ENCODE peak calls at places on chromosomes 2 and 18, in ten cellular contexts. N is stimulated activated CD4-positive, alpha-beta T cell treated with anti-CD3 and anti-CD28 coated beads, Interleukin-4, amount 100 ng/mL, for 24 hours; O is CD8-positive, alpha-beta memory T cell; U is GM23338; A is pancreas; T is stimulated activated naive B cell treated with anti-CD40 and anti-IgM and Interleukin-4, amounts not matched to agents 10 μg/mL and 1 μg/mL and 100 μg/mL, for 72 hours; W is stomach; X is posterior cingulate gyrus; D is memory B cell; Z is fibroblast of lung. L is an unnamed sample.

GRCh38 chr2:234625626-234626253 is 128.9 kb upstream of the ARL4C start:
- DNase-seq in N (no peak), O (no peak), U (no peak), A (no peak), T (no peak), W (no peak), X (no peak), D (no peak), Z (no peak), L (no peak)

GRCh38 chr2:174339971-174340399 is 5.2 kb downstream of the SP9 start:
- DNase-seq in N (no peak), O (no peak), U (peak; percentile 53), A (no peak), T (no peak), W (no peak), X (no peak), D (peak; percentile 16), Z (no peak), L (no peak)

GRCh38 chr2:120777170-120777751 is 41.6 kb downstream of the GLI2 start:
- DNase-seq in N (no peak), O (no peak), U (no peak), A (peak; percentile 48), T (no peak), W (no peak), X (no peak), D (no peak), Z (no peak), L (no peak)

GRCh38 chr2:161077367-161078210 is 82.6 kb upstream of the TANK start:
- DNase-seq in N (peak; percentile 75), O (peak; percentile 63), U (no peak), A (no peak), T (peak; percentile 75), W (no peak), X (no peak), D (peak; percentile 10), Z (peak; percentile 65), L (no peak)

GRCh38 chr18:46222710-46223360 is 118.7 kb downstream of the HAUS1 start:
- DNase-seq in N (no peak), O (no peak), U (no peak), A (no peak), T (no peak), W (no peak), X (no peak), D (no peak), Z (no peak), L (no peak)

GRCh38 chr2:43402002-43402401 is 175.6 kb upstream of the ZFP36L2 start:
- DNase-seq in N (peak; percentile 49), O (no peak), U (no peak), A (no peak), T (peak; percentile 36), W (no peak), X (no peak), D (peak; percentile 36), Z (no peak), L (no peak)

GRCh38 chr2:237602409-237602808 is 11.9 kb upstream of the RAB17 start:
- DNase-seq in N (no peak), O (no peak), U (no peak), A (no peak), T (no peak), W (no peak), X (no peak), D (no peak), Z (no peak), L (no peak)

GRCh38 chr18:45517181-45517741 is 98.0 kb upstream of the SLC14A2 start:
- DNase-seq in N (no peak), O (no peak), U (no peak), A (no peak), T (no peak), W (no peak), X (no peak), D (no peak), Z (peak; percentile 79), L (no peak)

GRCh38 chr18:47163241-47163640 is 12.9 kb downstream of the IER3IP1 start:
- DNase-seq in N (peak; percentile 10), O (no peak), U (no peak), A (no peak), T (no peak), W (no peak), X (no peak), D (no peak), Z (peak; percentile 73), L (no peak)

GRCh38 chr2:232525796-232526195 is at the start of gene CHRND:
- DNase-seq in N (no peak), O (no peak), U (no peak), A (peak; percentile 75), T (no peak), W (no peak), X (no peak), D (no peak), Z (no peak), L (no peak)

GRCh38 chr2:219094171-219094570 is 33.5 kb upstream of the IHH start:
- DNase-seq in N (no peak), O (no peak), U (no peak), A (no peak), T (no peak), W (no peak), X (no peak), D (no peak), Z (no peak), L (no peak)

GRCh38 chr2:127225186-127225960 is 5.3 kb upstream of the CYP27C1 start:
- DNase-seq in N (no peak), O (no peak), U (no peak), A (no peak), T (no peak), W (no peak), X (no peak), D (no peak), Z (peak; percentile 91), L (no peak)

GRCh38 chr2:71609958-71610357 is 156.6 kb downstream of the DYSF start:
- DNase-seq in N (no peak), O (no peak), U (no peak), A (no peak), T (no peak), W (no peak), X (peak; percentile 5), D (no peak), Z (peak; percentile 32), L (no peak)

GRCh38 chr2:175445276-175445675 is 263.8 kb upstream of the ATP5MC3 start:
- DNase-seq in N (no peak), O (no peak), U (no peak), A (no peak), T (no peak), W (no peak), X (no peak), D (no peak), Z (no peak), L (no peak)

GRCh38 chr2:19359456-19359855 is 1.0 kb upstream of the OSR1 start:
- DNase-seq in N (no peak), O (no peak), U (no peak), A (no peak), T (no peak), W (no peak), X (no peak), D (no peak), Z (no peak), L (no peak)

GRCh38 chr2:135701442-135701841 is 40.2 kb upstream of the UBXN4 start:
- DNase-seq in N (no peak), O (no peak), U (no peak), A (no peak), T (no peak), W (no peak), X (no peak), D (no peak), Z (peak; percentile 45), L (no peak)

GRCh38 chr2:232926448-232927040 is 56.5 kb downstream of the SNORC start:
- DNase-seq in N (no peak), O (no peak), U (peak; percentile 31), A (no peak), T (no peak), W (no peak), X (no peak), D (no peak), Z (no peak), L (no peak)

GRCh38 chr2:50782543-50782942 is 249.4 kb downstream of the NRXN1 start:
- DNase-seq in N (no peak), O (no peak), U (no peak), A (no peak), T (no peak), W (no peak), X (no peak), D (no peak), Z (peak; percentile 80), L (no peak)

GRCh38 chr2:7016120-7016519 is 98.9 kb downstream of the RNF144A start:
- DNase-seq in N (no peak), O (no peak), U (no peak), A (no peak), T (no peak), W (no peak), X (no peak), D (no peak), Z (no peak), L (no peak)

GRCh38 chr2:47429795-47430194 is 26.8 kb downstream of the MSH2 start:
- DNase-seq in N (no peak), O (no peak), U (no peak), A (no peak), T (no peak), W (no peak), X (no peak), D (no peak), Z (peak; percentile 51), L (no peak)

GRCh38 chr18:41756141-41756540 is 198.9 kb upstream of the PIK3C3 start:
- DNase-seq in N (no peak), O (no peak), U (peak; percentile 21), A (no peak), T (no peak), W (no peak), X (no peak), D (no peak), Z (peak; percentile 1), L (no peak)

GRCh38 chr2:239947361-239948045 is 77.6 kb downstream of the NDUFA10 start:
- DNase-seq in N (no peak), O (no peak), U (no peak), A (peak; percentile 43), T (no peak), W (peak; percentile 21), X (peak; percentile 65), D (no peak), Z (no peak), L (no peak)

GRCh38 chr2:30287190-30287589 is 55.9 kb downstream of the LBH start:
- DNase-seq in N (no peak), O (no peak), U (no peak), A (no peak), T (no peak), W (no peak), X (no peak), D (no peak), Z (no peak), L (no peak)

GRCh38 chr2:215436705-215437570 is 1.1 kb upstream of the FN1 start:
- DNase-seq in N (no peak), O (no peak), U (peak; percentile 63), A (no peak), T (no peak), W (peak; percentile 32), X (no peak), D (no peak), Z (no peak), L (no peak)

GRCh38 chr2:226977775-226978190 is 141.9 kb downstream of the RHBDD1 start:
- DNase-seq in N (no peak), O (no peak), U (no peak), A (no peak), T (no peak), W (no peak), X (no peak), D (no peak), Z (peak; percentile 79), L (no peak)